ENCODE peak calls at places on chromosome 19, in five cellular contexts. One of them, this sample, is unnamed.

GRCh38 chr19:49892716-49893115 is 4.0 kb downstream of the IL4I1 start:
- DNase-seq in lung: no peak
- DNase-seq in activated CD8-positive, alpha-beta T cell treated with anti-CD3 and anti-CD28 coated beads for 36 hours: no peak
- DNase-seq in naive thymus-derived CD8-positive, alpha-beta T cell: no peak
- DNase-seq in T-helper 2 cell: no peak
- DNase-seq in this sample: no peak

GRCh38 chr19:35442091-35442490 is 6.0 kb upstream of the FFAR2 start:
- DNase-seq in lung: peak
- DNase-seq in T-helper 2 cell: no peak
- DNase-seq in naive thymus-derived CD8-positive, alpha-beta T cell: no peak
- DNase-seq in activated CD8-positive, alpha-beta T cell treated with anti-CD3 and anti-CD28 coated beads for 36 hours: no peak
- DNase-seq in this sample: no peak

GRCh38 chr19:12200020-12200419 is 37.1 kb downstream of the ZNF136 start:
- DNase-seq in naive thymus-derived CD8-positive, alpha-beta T cell: no peak
- DNase-seq in activated CD8-positive, alpha-beta T cell treated with anti-CD3 and anti-CD28 coated beads for 36 hours: no peak
- DNase-seq in lung: no peak
- DNase-seq in T-helper 2 cell: no peak
- DNase-seq in this sample: no peak

GRCh38 chr19:20247016-20247683 is 80.1 kb downstream of the ZNF486 start:
- DNase-seq in naive thymus-derived CD8-positive, alpha-beta T cell: peak
- DNase-seq in lung: peak
- DNase-seq in T-helper 2 cell: no peak
- DNase-seq in activated CD8-positive, alpha-beta T cell treated with anti-CD3 and anti-CD28 coated beads for 36 hours: peak
- DNase-seq in this sample: no peak

GRCh38 chr19:49456351-49456750 is 3.3 kb downstream of the ALDH16A1 start:
- DNase-seq in lung: no peak
- DNase-seq in activated CD8-positive, alpha-beta T cell treated with anti-CD3 and anti-CD28 coated beads for 36 hours: no peak
- DNase-seq in T-helper 2 cell: no peak
- DNase-seq in naive thymus-derived CD8-positive, alpha-beta T cell: no peak
- DNase-seq in this sample: no peak

GRCh38 chr19:58386166-58386575 is 898 bp upstream of the RPS5 start:
- DNase-seq in lung: no peak
- DNase-seq in activated CD8-positive, alpha-beta T cell treated with anti-CD3 and anti-CD28 coated beads for 36 hours: no peak
- DNase-seq in naive thymus-derived CD8-positive, alpha-beta T cell: no peak
- DNase-seq in T-helper 2 cell: no peak
- DNase-seq in this sample: no peak

GRCh38 chr19:2462635-2463421 is 6.1 kb upstream of the LMNB2 start:
- DNase-seq in activated CD8-positive, alpha-beta T cell treated with anti-CD3 and anti-CD28 coated beads for 36 hours: no peak
- DNase-seq in naive thymus-derived CD8-positive, alpha-beta T cell: no peak
- DNase-seq in lung: peak
- DNase-seq in T-helper 2 cell: no peak
- DNase-seq in this sample: no peak

GRCh38 chr19:18541992-18542935 is 1.1 kb downstream of the FKBP8 start:
- DNase-seq in T-helper 2 cell: no peak
- DNase-seq in naive thymus-derived CD8-positive, alpha-beta T cell: no peak
- DNase-seq in lung: no peak
- DNase-seq in activated CD8-positive, alpha-beta T cell treated with anti-CD3 and anti-CD28 coated beads for 36 hours: peak
- DNase-seq in this sample: no peak

GRCh38 chr19:49591731-49592485 is 926 bp downstream of the PRR12 start:
- DNase-seq in naive thymus-derived CD8-positive, alpha-beta T cell: peak
- DNase-seq in lung: peak
- DNase-seq in activated CD8-positive, alpha-beta T cell treated with anti-CD3 and anti-CD28 coated beads for 36 hours: peak
- DNase-seq in T-helper 2 cell: no peak
- DNase-seq in this sample: no peak

GRCh38 chr19:54905908-54906511 is at the start of gene NCR1:
- DNase-seq in lung: no peak
- DNase-seq in activated CD8-positive, alpha-beta T cell treated with anti-CD3 and anti-CD28 coated beads for 36 hours: peak
- DNase-seq in T-helper 2 cell: no peak
- DNase-seq in naive thymus-derived CD8-positive, alpha-beta T cell: no peak
- DNase-seq in this sample: no peak

GRCh38 chr19:4414800-4415251 is 12.4 kb downstream of the CHAF1A start:
- DNase-seq in lung: no peak
- DNase-seq in activated CD8-positive, alpha-beta T cell treated with anti-CD3 and anti-CD28 coated beads for 36 hours: no peak
- DNase-seq in naive thymus-derived CD8-positive, alpha-beta T cell: no peak
- DNase-seq in T-helper 2 cell: no peak
- DNase-seq in this sample: no peak

GRCh38 chr19:35355851-35356460 is 2.3 kb upstream of the FFAR3 start:
- DNase-seq in T-helper 2 cell: no peak
- DNase-seq in activated CD8-positive, alpha-beta T cell treated with anti-CD3 and anti-CD28 coated beads for 36 hours: no peak
- DNase-seq in lung: no peak
- DNase-seq in naive thymus-derived CD8-positive, alpha-beta T cell: no peak
- DNase-seq in this sample: no peak

GRCh38 chr19:39499082-39499642 is 415 bp downstream of the DLL3 start:
- DNase-seq in naive thymus-derived CD8-positive, alpha-beta T cell: no peak
- DNase-seq in lung: no peak
- DNase-seq in activated CD8-positive, alpha-beta T cell treated with anti-CD3 and anti-CD28 coated beads for 36 hours: peak
- DNase-seq in T-helper 2 cell: no peak
- DNase-seq in this sample: no peak

GRCh38 chr19:45186509-45187334 is 8.1 kb downstream of the BLOC1S3 start:
- DNase-seq in lung: no peak
- DNase-seq in naive thymus-derived CD8-positive, alpha-beta T cell: no peak
- DNase-seq in T-helper 2 cell: no peak
- DNase-seq in activated CD8-positive, alpha-beta T cell treated with anti-CD3 and anti-CD28 coated beads for 36 hours: no peak
- DNase-seq in this sample: no peak

GRCh38 chr19:49676136-49676689 is 858 bp upstream of the PRMT1 start:
- DNase-seq in lung: peak
- DNase-seq in T-helper 2 cell: no peak
- DNase-seq in naive thymus-derived CD8-positive, alpha-beta T cell: no peak
- DNase-seq in activated CD8-positive, alpha-beta T cell treated with anti-CD3 and anti-CD28 coated beads for 36 hours: peak
- DNase-seq in this sample: no peak

GRCh38 chr19:21084343-21084742 is 2.3 kb downstream of the ZNF714 start:
- DNase-seq in activated CD8-positive, alpha-beta T cell treated with anti-CD3 and anti-CD28 coated beads for 36 hours: peak
- DNase-seq in lung: no peak
- DNase-seq in naive thymus-derived CD8-positive, alpha-beta T cell: no peak
- DNase-seq in T-helper 2 cell: no peak
- DNase-seq in this sample: no peak

GRCh38 chr19:43639507-43640423 is at the start of gene CADM4:
- DNase-seq in activated CD8-positive, alpha-beta T cell treated with anti-CD3 and anti-CD28 coated beads for 36 hours: peak
- DNase-seq in T-helper 2 cell: peak
- DNase-seq in naive thymus-derived CD8-positive, alpha-beta T cell: peak
- DNase-seq in lung: no peak
- DNase-seq in this sample: no peak

GRCh38 chr19:49824662-49825061 is 6.6 kb downstream of the MED25 start:
- DNase-seq in naive thymus-derived CD8-positive, alpha-beta T cell: no peak
- DNase-seq in activated CD8-positive, alpha-beta T cell treated with anti-CD3 and anti-CD28 coated beads for 36 hours: no peak
- DNase-seq in lung: no peak
- DNase-seq in T-helper 2 cell: no peak
- DNase-seq in this sample: no peak

GRCh38 chr19:31329819-31330218 is 19.4 kb downstream of the TSHZ3 start:
- DNase-seq in activated CD8-positive, alpha-beta T cell treated with anti-CD3 and anti-CD28 coated beads for 36 hours: no peak
- DNase-seq in naive thymus-derived CD8-positive, alpha-beta T cell: no peak
- DNase-seq in T-helper 2 cell: no peak
- DNase-seq in lung: no peak
- DNase-seq in this sample: no peak

GRCh38 chr19:4521170-4521887 is 3.0 kb upstream of the PLIN4 start:
- DNase-seq in activated CD8-positive, alpha-beta T cell treated with anti-CD3 and anti-CD28 coated beads for 36 hours: no peak
- DNase-seq in lung: no peak
- DNase-seq in T-helper 2 cell: no peak
- DNase-seq in naive thymus-derived CD8-positive, alpha-beta T cell: no peak
- DNase-seq in this sample: no peak